ENCODE peak calls at places on chromosomes 13 and 19, in five cellular contexts. I, C, Q, R and L are unnamed samples.

GRCh38 chr13:98189841-98190505 is 12.9 kb upstream of the RNF113B start:
- DNase-seq in R (peak), Q (no peak), I (no peak), C (no peak), L (no peak)

GRCh38 chr13:24473646-24474045 is 38.9 kb downstream of the PARP4 start:
- DNase-seq in C (no peak), Q (no peak), R (no peak), I (no peak), L (no peak)

GRCh38 chr13:33219926-33220325 is 65.6 kb downstream of the STARD13 start:
- DNase-seq in C (no peak), Q (no peak), I (no peak), R (no peak), L (no peak)

GRCh38 chr13:96940961-96941360 is 53.3 kb downstream of the OXGR1 start:
- DNase-seq in Q (no peak), I (no peak), R (peak), C (peak), L (peak)

GRCh38 chr13:36530050-36530789 is 97.9 kb downstream of the CCNA1 start:
- DNase-seq in I (peak), R (peak), Q (peak), C (peak), L (peak)

GRCh38 chr13:106882222-106882621 is 314.3 kb upstream of the ARGLU1 start:
- DNase-seq in R (no peak), Q (no peak), I (no peak), C (no peak), L (no peak)

GRCh38 chr19:54541712-54542111 is 31.9 kb upstream of the LILRA2 start:
- DNase-seq in Q (no peak), I (no peak), R (no peak), C (no peak), L (no peak)

GRCh38 chr13:60765700-60766411 is 368.8 kb downstream of the TDRD3 start:
- DNase-seq in Q (peak), I (peak), C (peak), R (peak), L (peak)

GRCh38 chr19:30132312-30133075 is 190.5 kb downstream of the URI1 start:
- DNase-seq in Q (no peak), C (no peak), R (no peak), I (no peak), L (no peak)

GRCh38 chr19:18651738-18652137 is 14.9 kb downstream of the KLHL26 start:
- DNase-seq in C (no peak), Q (no peak), R (no peak), I (no peak), L (no peak)

GRCh38 chr13:93108111-93108581 is 118.5 kb upstream of the GPC6 start:
- DNase-seq in Q (peak), I (no peak), C (no peak), R (peak), L (no peak)

GRCh38 chr13:114142640-114143490 is 10.4 kb upstream of the RASA3 start:
- DNase-seq in R (no peak), Q (no peak), I (no peak), C (no peak), L (no peak)

GRCh38 chr13:88707652-88708051 is 1036.5 kb downstream of the SLITRK5 start:
- DNase-seq in Q (no peak), C (no peak), R (no peak), I (no peak), L (no peak)

GRCh38 chr19:7492142-7493055 is 3.6 kb upstream of the PEX11G start:
- DNase-seq in I (no peak), C (no peak), R (peak), Q (peak), L (peak)

GRCh38 chr13:97574926-97575325 is 141.0 kb downstream of the RAP2A start:
- DNase-seq in R (peak), C (no peak), Q (peak), I (peak), L (peak)

GRCh38 chr19:38359242-38360021 is 14.9 kb upstream of the PSMD8 start:
- DNase-seq in C (no peak), R (no peak), Q (no peak), I (no peak), L (no peak)

GRCh38 chr19:10670187-10670586 is 16.0 kb downstream of the ILF3 start:
- DNase-seq in I (no peak), R (no peak), Q (peak), C (no peak), L (no peak)

GRCh38 chr13:44234566-44234965 is 139.1 kb upstream of the SERP2 start:
- DNase-seq in I (no peak), C (no peak), Q (no peak), R (no peak), L (peak)

GRCh38 chr19:2428027-2428690 is 773 bp upstream of the TIMM13 start:
- DNase-seq in R (no peak), I (no peak), Q (peak), C (no peak), L (peak)

GRCh38 chr13:98773053-98773452 is 20.6 kb upstream of the SLC15A1 start:
- DNase-seq in R (no peak), C (no peak), I (no peak), Q (no peak), L (no peak)

GRCh38 chr19:29952127-29952526 is 10.1 kb downstream of the URI1 start:
- DNase-seq in Q (peak), I (no peak), R (peak), C (no peak), L (peak)

GRCh38 chr13:42277618-42278276 is 5.8 kb downstream of the AKAP11 start:
- DNase-seq in Q (no peak), I (no peak), C (no peak), R (no peak), L (peak)

GRCh38 chr13:80751854-80752253 is 410.9 kb upstream of the SPRY2 start:
- DNase-seq in Q (no peak), I (no peak), R (no peak), C (no peak), L (no peak)

GRCh38 chr19:49553451-49554271 is 25.9 kb downstream of the RCN3 start:
- DNase-seq in C (no peak), I (peak), Q (peak), R (peak), L (peak)

DNA sequence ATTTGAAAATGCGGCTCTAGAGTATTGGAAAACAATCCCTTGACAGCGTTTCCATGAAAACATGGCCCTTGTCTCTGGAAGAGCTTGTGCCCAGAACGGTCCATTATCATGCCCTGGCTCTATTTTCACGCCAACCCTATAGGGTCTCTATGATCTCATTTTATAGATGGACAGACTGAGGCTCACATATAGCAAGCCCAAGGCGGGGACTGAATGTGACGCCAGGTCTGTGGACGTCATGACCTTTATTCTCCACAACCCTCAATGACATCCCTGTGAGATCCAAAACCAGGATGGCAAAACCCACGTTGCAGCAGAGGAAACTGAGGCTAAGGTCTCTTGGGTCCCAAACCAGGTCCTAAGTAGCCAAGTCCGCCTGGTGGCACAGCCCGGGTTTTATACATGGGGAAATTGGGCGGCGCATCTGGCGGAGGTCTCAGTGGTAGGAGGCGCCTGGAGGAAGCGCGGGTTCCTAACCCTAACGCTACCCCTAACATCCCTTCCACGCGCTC is 425 bp upstream of the COLGALT1 start:
- DNase-seq in C (no peak), Q (no peak), I (no peak), R (no peak), L (no peak)
- H3K4me3 ChIP-seq in C (peak), Q (peak), I (peak), R (peak), L (peak)

GRCh38 chr13:71320452-71320851 is 546.6 kb downstream of the DACH1 start:
- DNase-seq in I (peak), R (peak), C (no peak), Q (peak), L (peak)
- TF ChIP-seq CTCF in I (peak), R (peak), C (peak), Q (peak), L (peak)

DNA sequence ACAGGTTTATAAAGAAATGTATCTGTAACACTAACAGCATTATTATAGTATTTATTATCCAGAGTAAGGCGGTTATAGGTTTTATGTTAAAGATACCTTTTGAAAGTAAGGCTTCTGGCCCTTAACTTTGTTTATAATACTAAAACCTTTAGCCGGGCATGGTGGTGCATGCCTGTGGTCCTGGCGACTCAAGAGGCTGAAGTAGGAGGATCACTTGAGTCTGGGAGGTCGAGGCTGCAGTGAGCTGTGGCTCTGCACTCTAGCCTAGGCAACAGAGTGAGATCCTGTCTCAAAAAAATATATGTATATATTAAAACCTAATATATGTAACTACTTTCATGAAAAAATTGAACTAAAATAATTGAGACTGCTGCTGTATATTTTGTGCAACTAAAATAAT is 98.7 kb upstream of the KLF5 start:
- DNase-seq in I (no peak), R (no peak), C (no peak), Q (no peak), L (no peak)
- H3K4me3 ChIP-seq in I (no peak), R (no peak), C (no peak), Q (no peak), L (no peak)

GRCh38 chr13:37618554-37618953 is 20.0 kb upstream of the POSTN start:
- DNase-seq in Q (peak), I (no peak), C (no peak), R (peak), L (peak)
- TF ChIP-seq CTCF in Q (no peak), I (no peak), C (no peak), R (no peak), L (no peak)

GRCh38 chr13:22897571-22898314 is 283.0 kb upstream of the SGCG start:
- DNase-seq in Q (no peak), C (no peak), I (no peak), R (no peak), L (no peak)

GRCh38 chr13:22893777-22894176 is 287.0 kb upstream of the SGCG start:
- DNase-seq in R (no peak), I (no peak), C (no peak), Q (no peak), L (no peak)

DNA sequence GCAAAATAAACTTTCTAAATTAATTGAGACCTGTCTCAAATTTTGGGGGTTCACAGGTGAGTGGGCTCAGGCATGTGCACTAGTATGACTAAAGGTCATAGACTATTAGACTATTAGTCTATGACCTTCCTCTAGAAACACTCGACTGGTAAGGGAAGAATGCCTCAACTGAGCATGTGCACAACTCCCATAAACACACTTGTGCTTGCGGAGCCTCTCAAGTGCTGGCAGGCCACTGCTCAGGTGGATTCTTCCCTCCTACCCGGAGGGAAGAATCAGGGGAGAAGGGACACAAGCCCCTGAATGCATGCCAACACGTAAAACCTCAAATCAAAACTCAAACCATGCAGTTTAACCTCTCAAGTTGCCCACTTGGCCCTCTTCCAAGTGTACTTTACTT is 287.6 kb upstream of the SGCG start:
- DNase-seq in C (no peak), R (no peak), I (no peak), Q (no peak), L (no peak)
- H3K4me3 ChIP-seq in C (no peak), R (no peak), I (no peak), Q (no peak), L (no peak)

GRCh38 chr13:110125157-110125556 is 181.8 kb downstream of the COL4A1 start:
- DNase-seq in R (no peak), Q (no peak), I (no peak), C (no peak), L (no peak)
- TF ChIP-seq CTCF in R (no peak), Q (no peak), I (no peak), C (no peak), L (no peak)

GRCh38 chr13:73394066-73394465 is 335.3 kb downstream of the KLF5 start:
- DNase-seq in Q (no peak), C (no peak), R (no peak), I (no peak), L (no peak)

GRCh38 chr13:73385848-73386247 is 327.0 kb downstream of the KLF5 start:
- DNase-seq in R (no peak), C (no peak), Q (no peak), I (no peak), L (no peak)

GRCh38 chr13:73387318-73387717 is 328.5 kb downstream of the KLF5 start:
- DNase-seq in Q (no peak), C (no peak), R (no peak), I (no peak), L (no peak)

GRCh38 chr13:73390100-73390499 is 331.3 kb downstream of the KLF5 start:
- DNase-seq in C (no peak), I (no peak), R (no peak), Q (no peak), L (no peak)

GRCh38 chr13:73388586-73388985 is 329.8 kb downstream of the KLF5 start:
- DNase-seq in I (peak), C (no peak), Q (no peak), R (no peak), L (no peak)
- H3K4me3 ChIP-seq in I (no peak), C (no peak), Q (no peak), R (no peak), L (no peak)

GRCh38 chr19:11792942-11793341 is 5.4 kb upstream of the ZNF491 start:
- DNase-seq in C (no peak), I (no peak), Q (no peak), R (no peak), L (no peak)

GRCh38 chr19:11797491-11797890 is 832 bp upstream of the ZNF491 start:
- DNase-seq in R (peak), I (peak), C (peak), Q (peak), L (peak)

GRCh38 chr19:11798391-11799296 is at the start of gene ZNF491:
- DNase-seq in C (peak), I (peak), Q (peak), R (peak), L (peak)
- TF ChIP-seq CTCF in C (peak), I (peak), Q (peak), R (no peak), L (no peak)

DNA sequence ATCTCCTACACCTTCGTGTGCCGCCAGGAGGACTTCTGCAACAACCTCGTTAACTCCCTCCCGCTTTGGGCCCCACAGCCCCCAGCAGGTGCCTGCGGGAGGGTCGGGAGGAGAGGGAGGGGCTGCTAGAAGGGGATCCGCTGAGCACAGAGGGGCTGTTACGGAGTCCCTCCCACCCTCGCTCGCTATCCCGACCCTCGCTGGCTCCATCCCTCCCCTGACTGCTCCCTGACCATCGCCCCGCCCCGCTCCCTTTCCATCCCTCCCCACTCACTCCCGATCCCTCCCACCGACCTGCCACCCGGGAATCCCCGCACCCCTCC is 780 bp downstream of the CD177 start:
- DNase-seq in I (no peak), R (no peak), C (no peak), Q (no peak), L (no peak)
- H3K4me3 ChIP-seq in I (no peak), R (no peak), C (peak), Q (no peak), L (no peak)

DNA sequence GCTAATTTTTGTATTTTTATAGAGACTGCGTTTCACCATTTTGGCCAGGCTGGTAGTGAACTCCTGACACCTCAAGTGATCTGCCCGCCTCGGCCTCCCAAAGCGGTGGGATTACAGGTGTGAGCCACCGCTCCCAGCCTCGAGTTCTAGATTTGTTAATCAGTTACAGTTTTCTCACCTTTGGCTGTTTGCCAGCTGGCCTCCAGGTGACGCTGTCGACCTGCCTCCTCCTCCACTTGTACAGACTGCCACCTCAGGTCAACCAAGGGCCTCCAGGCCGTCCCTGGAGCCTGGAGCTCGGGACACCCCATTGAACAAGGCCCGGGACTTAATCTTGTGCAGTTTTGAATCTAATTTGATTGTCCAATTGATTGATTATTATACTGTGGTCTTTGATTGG is 45.5 kb downstream of the IER2 start:
- DNase-seq in Q (no peak), R (no peak), I (no peak), C (no peak), L (no peak)
- TF ChIP-seq CTCF in Q (peak), R (no peak), I (no peak), C (peak), L (no peak)